ENCODE peak calls at places on chromosomes 4 and X, in ten cellular contexts. A is HCT116, F is WERI-Rb-1, W is transverse colon, N is hepatocyte, X is cardiac muscle cell, E is lower lobe of right lung, S is uterus, G is psoas muscle, J is GM06990. C is an unnamed sample.

GRCh38 chrX:83416273-83416672 is 91.8 kb upstream of the POU3F4 start:
- DNase-seq in X (peak; percentile 37), F (no peak), N (peak; percentile 19), G (no peak), A (no peak), S (no peak), E (no peak), W (no peak), J (no peak), C (no peak)

GRCh38 chr4:36187723-36188333 is 56.5 kb downstream of the ARAP2 start:
- DNase-seq in G (no peak), A (peak; percentile 3), J (no peak), W (no peak), X (peak; percentile 29), N (peak; percentile 26), E (no peak), F (no peak), S (no peak), C (no peak)

GRCh38 chrX:101655540-101655939 is 4.1 kb downstream of the ARMCX2 start:
- DNase-seq in S (no peak), E (no peak), W (no peak), N (no peak), J (no peak), G (no peak), A (no peak), X (no peak), F (no peak), C (no peak)

GRCh38 chr4:98148856-98149255 is 5.6 kb upstream of the STPG2 start:
- DNase-seq in G (no peak), J (no peak), X (no peak), E (no peak), F (no peak), W (no peak), N (no peak), A (no peak), S (no peak), C (no peak)

GRCh38 chr4:61376301-61376700 is 176.2 kb downstream of the ADGRL3 start:
- DNase-seq in E (no peak), W (no peak), G (no peak), S (no peak), F (no peak), A (no peak), J (no peak), N (no peak), X (no peak), C (no peak)

GRCh38 chrX:40152173-40152705 is 54.5 kb upstream of the BCOR start:
- DNase-seq in X (no peak), S (peak; percentile 20), A (no peak), E (peak; percentile 59), N (no peak), G (peak; percentile 71), W (peak; percentile 51), J (no peak), F (no peak), C (no peak)

GRCh38 chrX:3326721-3327120 is 19.7 kb downstream of the MXRA5 start:
- DNase-seq in A (no peak), E (no peak), S (no peak), N (no peak), G (no peak), F (no peak), W (no peak), X (no peak), J (no peak), C (no peak)

GRCh38 chrX:53695901-53696300 is 9.4 kb upstream of the HUWE1 start:
- DNase-seq in J (no peak), F (no peak), X (no peak), N (no peak), A (no peak), S (no peak), E (no peak), W (no peak), G (no peak), C (no peak)

GRCh38 chr4:51907001-51907669 is 64.2 kb downstream of the DCUN1D4 start:
- DNase-seq in X (no peak), N (no peak), A (no peak), F (no peak), G (no peak), J (no peak), W (no peak), E (no peak), S (no peak), C (no peak)
- H3K36me3 ChIP-seq in X (peaks cover 6% of the 10 kb centered on the region), N (no peaks in the 10 kb centered on the region), A (peaks cover 9% of the 10 kb centered on the region), F (peaks cover 19% of the 10 kb centered on the region), G (peaks cover 3% of the 10 kb centered on the region), J (peaks cover 2% of the 10 kb centered on the region), W (no peaks in the 10 kb centered on the region), E (peaks cover 59% of the 10 kb centered on the region), S (no peaks in the 10 kb centered on the region), C (no peaks in the 10 kb centered on the region)

GRCh38 chr4:53508446-53508845 is 82.8 kb downstream of the LNX1 start:
- DNase-seq in A (no peak), J (no peak), F (no peak), N (no peak), W (no peak), X (no peak), G (no peak), S (no peak), E (no peak), C (no peak)
- TF ChIP-seq CTCF in A (no peak), J (no peak), F (no peak), N (no peak), W (no peak), X (peak; percentile 15), G (no peak), S (no peak), E (no peak), C (no peak)

DNA sequence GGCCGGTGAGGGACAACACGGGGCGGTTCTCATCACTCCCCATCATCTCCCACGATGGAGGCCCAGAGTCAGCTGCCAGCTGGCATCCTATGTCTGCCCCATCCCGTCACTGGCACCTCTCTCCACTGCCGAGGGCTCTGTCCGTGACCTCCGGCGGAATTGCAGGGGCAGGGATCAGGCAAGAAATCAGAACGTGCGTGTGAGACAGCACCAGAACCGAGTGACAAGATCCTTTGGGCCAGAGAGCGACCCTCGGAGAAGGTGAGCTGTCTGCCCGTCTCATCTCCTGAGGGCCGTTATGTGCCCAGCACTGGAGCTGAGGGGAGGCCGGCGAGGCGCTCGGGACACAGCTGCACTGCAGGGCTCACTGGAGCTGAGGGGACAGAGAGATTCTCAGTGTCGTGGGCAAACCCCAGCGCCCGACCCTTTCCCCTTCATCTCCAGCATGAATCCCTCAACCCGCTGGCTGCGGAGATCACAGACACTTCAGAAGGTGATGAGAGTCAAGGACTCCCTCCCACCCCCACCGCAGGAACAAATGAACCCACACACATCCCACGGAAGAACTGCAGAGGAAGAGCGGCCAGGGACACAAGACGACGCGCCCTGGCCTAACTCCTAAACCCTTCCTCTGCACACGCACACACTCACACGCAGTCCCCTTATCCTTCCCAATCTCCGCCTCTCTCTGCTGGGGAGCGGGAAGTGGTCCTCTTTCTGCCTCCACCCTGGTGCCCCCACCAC is 128.7 kb downstream of the AFAP1 start:
- DNase-seq in A (no peak), X (no peak), N (no peak), S (no peak), W (no peak), E (no peak), F (no peak), G (no peak), J (no peak), C (no peak)
- H3K27me3 ChIP-seq in A (no peaks in the 10 kb centered on the region), X (no peaks in the 10 kb centered on the region), N (no peaks in the 10 kb centered on the region), S (no peaks in the 10 kb centered on the region), W (no peaks in the 10 kb centered on the region), E (no peaks in the 10 kb centered on the region), F (no peaks in the 10 kb centered on the region), G (no peaks in the 10 kb centered on the region), J (peaks cover 1% of the 10 kb centered on the region), C (no peaks in the 10 kb centered on the region)

GRCh38 chr4:185708348-185708747 is 103.6 kb downstream of the SORBS2 start:
- DNase-seq in G (no peak), A (no peak), F (no peak), E (no peak), W (no peak), X (no peak), S (no peak), J (no peak), N (no peak), C (no peak)

GRCh38 chr4:185712350-185713024 is 99.5 kb downstream of the SORBS2 start:
- DNase-seq in G (no peak), A (no peak), E (no peak), F (no peak), S (no peak), X (no peak), J (no peak), N (peak; percentile 60), W (no peak), C (no peak)

GRCh38 chr4:185710487-185710995 is 101.5 kb downstream of the SORBS2 start:
- DNase-seq in E (no peak), A (no peak), X (no peak), N (no peak), W (no peak), G (no peak), J (no peak), F (no peak), S (no peak), C (no peak)

GRCh38 chr4:185711764-185712163 is 100.2 kb downstream of the SORBS2 start:
- DNase-seq in J (no peak), E (no peak), X (no peak), W (no peak), S (no peak), N (no peak), F (no peak), A (no peak), G (no peak), C (no peak)

GRCh38 chr4:185709802-185710486 is 102.0 kb downstream of the SORBS2 start:
- DNase-seq in W (no peak), A (no peak), E (no peak), X (no peak), N (no peak), F (no peak), J (no peak), S (no peak), G (no peak), C (no peak)
- H3K36me3 ChIP-seq in W (no peaks in the 10 kb centered on the region), A (no peaks in the 10 kb centered on the region), E (no peaks in the 10 kb centered on the region), X (peaks cover 8% of the 10 kb centered on the region), N (no peaks in the 10 kb centered on the region), F (no peaks in the 10 kb centered on the region), J (no peaks in the 10 kb centered on the region), S (no peaks in the 10 kb centered on the region), G (no peaks in the 10 kb centered on the region), C (no peaks in the 10 kb centered on the region)

DNA sequence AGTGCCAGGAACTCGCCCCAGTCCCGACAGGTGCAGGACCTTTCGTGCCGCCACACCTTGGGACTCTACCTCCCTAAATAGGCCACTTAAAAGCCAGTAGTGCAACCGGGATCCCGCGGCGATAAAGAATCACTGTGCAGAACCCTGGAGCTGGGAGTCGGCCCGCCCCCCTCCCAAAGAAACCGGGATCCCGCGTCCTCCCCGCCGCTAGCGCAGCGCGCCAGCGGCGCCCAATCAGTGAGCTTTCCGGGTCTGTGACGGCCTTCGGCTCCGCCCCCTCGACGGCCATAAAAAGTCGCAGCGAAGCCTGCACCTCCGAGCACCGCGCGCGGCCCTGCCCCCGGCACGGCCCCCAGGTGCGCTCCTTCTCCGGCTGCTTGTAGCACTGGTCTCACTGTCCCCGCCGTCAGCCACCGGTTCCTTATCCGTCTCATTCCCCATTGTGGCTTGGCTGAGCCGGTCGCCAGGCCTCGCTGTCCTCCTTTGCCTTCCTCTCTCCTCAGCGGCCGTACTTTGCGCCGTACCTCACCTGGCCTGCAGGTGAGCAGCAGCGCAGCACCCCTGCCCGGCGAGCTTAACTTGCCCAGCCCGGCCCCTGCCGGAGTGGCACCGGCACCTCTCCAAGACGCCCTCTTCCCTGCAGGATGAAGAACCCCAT is at the start of gene LRAT:
- DNase-seq in W (peak; percentile 72), E (peak; percentile 79), X (peak; percentile 81), J (no peak), F (peak; percentile 87), G (no peak), A (peak; percentile 54), S (no peak), N (peak; percentile 85), C (no peak)
- TF ChIP-seq CTCF in W (peak; percentile 16), E (peak; percentile 17), X (no peak), J (no peak), F (peak; percentile 39), G (no peak), A (peak; percentile 48), S (no peak), N (peak; percentile 13), C (no peak)